ENCODE peak calls at places on chromosomes 7 and 10, in four cellular contexts. One of them, this sample, is unnamed.

GRCh38 chr7:42460148-42460547 is 223.1 kb upstream of the GLI3 start:
- DNase-seq in HepG2: no peak
- DNase-seq in K562: no peak
- DNase-seq in GM12878: no peak
- DNase-seq in this sample: no peak

GRCh38 chr7:30366606-30367005 is 82.2 kb downstream of the ZNRF2 start:
- DNase-seq in HepG2: no peak
- DNase-seq in K562: no peak
- DNase-seq in GM12878: no peak
- DNase-seq in this sample: no peak

GRCh38 chr10:97336942-97337719 is 2.6 kb upstream of the FRAT2 start:
- DNase-seq in HepG2: no peak
- DNase-seq in K562: no peak
- DNase-seq in GM12878: no peak
- DNase-seq in this sample: no peak

GRCh38 chr7:104862719-104863118 is 151.3 kb upstream of the KMT2E start:
- DNase-seq in HepG2: peak
- DNase-seq in K562: peak
- DNase-seq in GM12878: no peak
- DNase-seq in this sample: peak

GRCh38 chr7:51240868-51241267 is 75.7 kb downstream of the COBL start:
- DNase-seq in HepG2: no peak
- DNase-seq in K562: no peak
- DNase-seq in GM12878: no peak
- DNase-seq in this sample: no peak

GRCh38 chr10:9379183-9379582 is 1324.7 kb downstream of the GATA3 start:
- DNase-seq in HepG2: no peak
- DNase-seq in K562: no peak
- DNase-seq in GM12878: no peak
- DNase-seq in this sample: no peak

GRCh38 chr10:64365663-64366062 is 844.5 kb downstream of the REEP3 start:
- DNase-seq in HepG2: no peak
- DNase-seq in K562: no peak
- DNase-seq in GM12878: no peak
- DNase-seq in this sample: no peak

GRCh38 chr10:126895214-126895781 is 9.9 kb upstream of the DOCK1 start:
- DNase-seq in HepG2: peak
- DNase-seq in K562: no peak
- DNase-seq in GM12878: no peak
- DNase-seq in this sample: no peak

GRCh38 chr7:151459726-151460473 is 20.0 kb upstream of the CRYGN start:
- DNase-seq in HepG2: peak
- DNase-seq in K562: no peak
- DNase-seq in GM12878: no peak
- DNase-seq in this sample: peak

GRCh38 chr7:136958016-136958415 is 89.6 kb downstream of the CHRM2 start:
- DNase-seq in HepG2: no peak
- DNase-seq in K562: no peak
- DNase-seq in GM12878: no peak
- DNase-seq in this sample: no peak

GRCh38 chr7:105677803-105678583 is 96.7 kb upstream of the EFCAB10 start:
- DNase-seq in HepG2: no peak
- DNase-seq in K562: no peak
- DNase-seq in GM12878: peak
- DNase-seq in this sample: no peak

GRCh38 chr7:149817836-149818535 is 20.2 kb upstream of the ZNF862 start:
- DNase-seq in HepG2: no peak
- DNase-seq in K562: no peak
- DNase-seq in GM12878: no peak
- DNase-seq in this sample: no peak

GRCh38 chr7:1365846-1366245 is 93.4 kb downstream of the MICALL2 start:
- DNase-seq in HepG2: no peak
- DNase-seq in K562: no peak
- DNase-seq in GM12878: no peak
- DNase-seq in this sample: no peak

GRCh38 chr7:41809487-41810257 is 106.8 kb upstream of the INHBA start:
- DNase-seq in HepG2: no peak
- DNase-seq in K562: no peak
- DNase-seq in GM12878: no peak
- DNase-seq in this sample: no peak

GRCh38 chr10:129800-130199 is 5.5 kb upstream of the ZMYND11 start:
- DNase-seq in HepG2: no peak
- DNase-seq in K562: no peak
- DNase-seq in GM12878: no peak
- DNase-seq in this sample: no peak

GRCh38 chr10:116770281-116770680 is 27.9 kb upstream of the HSPA12A start:
- DNase-seq in HepG2: no peak
- DNase-seq in K562: no peak
- DNase-seq in GM12878: no peak
- DNase-seq in this sample: no peak

GRCh38 chr7:1263391-1263951 is 30.8 kb downstream of the UNCX start:
- DNase-seq in HepG2: no peak
- DNase-seq in K562: no peak
- DNase-seq in GM12878: no peak
- DNase-seq in this sample: no peak

GRCh38 chr7:101612885-101613490 is 16.1 kb downstream of the MYL10 start:
- DNase-seq in HepG2: no peak
- DNase-seq in K562: no peak
- DNase-seq in GM12878: no peak
- DNase-seq in this sample: no peak

GRCh38 chr7:30816291-30817059 is 45.3 kb downstream of the MINDY4 start:
- DNase-seq in HepG2: no peak
- DNase-seq in K562: no peak
- DNase-seq in GM12878: no peak
- DNase-seq in this sample: no peak

GRCh38 chr10:80924063-80924952 is 386.6 kb downstream of the SH2D4B start:
- DNase-seq in HepG2: peak
- DNase-seq in K562: peak
- DNase-seq in GM12878: no peak
- DNase-seq in this sample: peak

GRCh38 chr7:48280100-48280499 is 108.8 kb downstream of the ABCA13 start:
- DNase-seq in HepG2: no peak
- DNase-seq in K562: no peak
- DNase-seq in GM12878: no peak
- DNase-seq in this sample: no peak

GRCh38 chr7:137209151-137209822 is 134.2 kb downstream of the PTN start:
- DNase-seq in HepG2: no peak
- DNase-seq in K562: no peak
- DNase-seq in GM12878: no peak
- DNase-seq in this sample: no peak

GRCh38 chr10:44520651-44521050 is 135.8 kb upstream of the CXCL12 start:
- DNase-seq in HepG2: no peak
- DNase-seq in K562: no peak
- DNase-seq in GM12878: no peak
- DNase-seq in this sample: no peak

GRCh38 chr7:149500201-149500600 is 2.6 kb upstream of the ZNF746 start:
- DNase-seq in HepG2: no peak
- DNase-seq in K562: no peak
- DNase-seq in GM12878: no peak
- DNase-seq in this sample: no peak

GRCh38 chr7:127877951-127878350 is 153.3 kb downstream of the LRRC4 start:
- DNase-seq in HepG2: no peak
- DNase-seq in K562: no peak
- DNase-seq in GM12878: no peak
- DNase-seq in this sample: no peak

GRCh38 chr7:19262794-19263193 is 117.6 kb upstream of the FERD3L start:
- DNase-seq in HepG2: no peak
- DNase-seq in K562: no peak
- DNase-seq in GM12878: no peak
- DNase-seq in this sample: no peak

GRCh38 chr10:98676895-98677294 is 230.2 kb upstream of the HPS1 start:
- DNase-seq in HepG2: no peak
- DNase-seq in K562: peak
- DNase-seq in GM12878: no peak
- DNase-seq in this sample: no peak

GRCh38 chr10:73814896-73815718 is 3.7 kb upstream of the NDST2 start:
- DNase-seq in HepG2: no peak
- DNase-seq in K562: peak
- DNase-seq in GM12878: no peak
- DNase-seq in this sample: peak

GRCh38 chr10:11397980-11398580 is 213.4 kb downstream of the USP6NL start:
- DNase-seq in HepG2: no peak
- DNase-seq in K562: no peak
- DNase-seq in GM12878: no peak
- DNase-seq in this sample: no peak

GRCh38 chr7:138400400-138400886 is 59.6 kb upstream of the TRIM24 start:
- DNase-seq in HepG2: no peak
- DNase-seq in K562: peak
- DNase-seq in GM12878: no peak
- DNase-seq in this sample: no peak

GRCh38 chr7:70595741-70596574 is 536.0 kb upstream of the GALNT17 start:
- DNase-seq in HepG2: no peak
- DNase-seq in K562: no peak
- DNase-seq in GM12878: no peak
- DNase-seq in this sample: no peak

DNA sequence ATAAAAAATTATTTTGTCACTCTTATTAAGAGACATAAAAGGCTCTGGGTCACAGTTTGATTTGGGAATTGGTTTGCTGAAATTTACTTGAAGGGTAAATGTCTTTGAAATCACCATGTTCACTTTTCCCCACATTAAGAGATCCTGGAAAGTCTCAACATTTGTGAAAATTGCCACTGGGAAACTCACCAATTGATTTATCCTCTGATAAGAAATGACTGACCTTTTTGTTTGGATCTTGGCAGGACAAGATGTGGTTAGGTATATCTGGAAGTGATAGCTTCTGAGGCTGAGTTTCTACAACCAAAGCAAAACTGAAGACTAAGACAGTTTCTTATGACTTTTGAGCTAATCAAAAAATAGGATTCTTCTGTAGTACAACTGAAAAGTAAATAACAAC is 107.1 kb upstream of the TMEM106B start:
- DNase-seq in HepG2: no peak
- DNase-seq in K562: no peak
- DNase-seq in GM12878: no peak
- DNase-seq in this sample: no peak
- TF ChIP-seq SP1 in HepG2: no peak
- TF ChIP-seq SP1 in K562: no peak
- TF ChIP-seq SP1 in GM12878: no peak
- TF ChIP-seq SP1 in this sample: no peak

GRCh38 chr10:119575998-119576397 is 20.8 kb downstream of the TIAL1 start:
- DNase-seq in HepG2: no peak
- DNase-seq in K562: no peak
- DNase-seq in GM12878: no peak
- DNase-seq in this sample: no peak

GRCh38 chr10:119578355-119578754 is 18.4 kb downstream of the TIAL1 start:
- DNase-seq in HepG2: no peak
- DNase-seq in K562: no peak
- DNase-seq in GM12878: no peak
- DNase-seq in this sample: no peak

GRCh38 chr10:119575506-119575905 is 21.3 kb downstream of the TIAL1 start:
- DNase-seq in HepG2: no peak
- DNase-seq in K562: no peak
- DNase-seq in GM12878: no peak
- DNase-seq in this sample: no peak
- TF ChIP-seq ZBTB33 in HepG2: no peak
- TF ChIP-seq ZBTB33 in K562: no peak
- TF ChIP-seq ZBTB33 in GM12878: no peak
- TF ChIP-seq ZBTB33 in this sample: no peak

GRCh38 chr7:148291799-148292198 is 298.8 kb upstream of the C7orf33 start:
- DNase-seq in HepG2: no peak
- DNase-seq in K562: no peak
- DNase-seq in GM12878: no peak
- DNase-seq in this sample: no peak

GRCh38 chr7:148290451-148291005 is 300.0 kb upstream of the C7orf33 start:
- DNase-seq in HepG2: no peak
- DNase-seq in K562: no peak
- DNase-seq in GM12878: no peak
- DNase-seq in this sample: no peak

GRCh38 chr7:148287538-148287937 is 303.0 kb upstream of the C7orf33 start:
- DNase-seq in HepG2: no peak
- DNase-seq in K562: no peak
- DNase-seq in GM12878: no peak
- DNase-seq in this sample: no peak

GRCh38 chr7:148288592-148289151 is 301.9 kb upstream of the C7orf33 start:
- DNase-seq in HepG2: no peak
- DNase-seq in K562: no peak
- DNase-seq in GM12878: no peak
- DNase-seq in this sample: no peak

DNA sequence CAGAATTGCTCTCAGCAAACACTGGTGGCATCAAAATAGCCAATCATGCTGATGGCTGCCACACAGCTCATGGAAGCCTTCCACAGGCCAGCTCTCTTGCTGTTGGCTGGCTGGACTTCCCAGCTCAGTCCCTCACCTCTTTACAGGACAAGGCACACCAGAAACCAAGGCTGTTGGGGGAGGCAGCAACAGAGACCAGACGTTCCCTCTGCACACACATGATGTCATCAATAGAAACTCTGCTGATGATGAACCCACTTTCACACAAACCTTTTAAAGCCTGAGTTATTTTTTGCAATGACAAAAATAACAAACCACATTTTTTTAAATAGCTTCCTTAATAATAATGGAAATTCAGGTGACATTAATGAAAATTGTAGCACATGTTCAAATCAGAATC is 300.9 kb upstream of the C7orf33 start:
- DNase-seq in HepG2: no peak
- DNase-seq in K562: no peak
- DNase-seq in GM12878: no peak
- DNase-seq in this sample: no peak
- TF ChIP-seq SP1 in HepG2: no peak
- TF ChIP-seq SP1 in K562: no peak
- TF ChIP-seq SP1 in GM12878: no peak
- TF ChIP-seq SP1 in this sample: no peak

DNA sequence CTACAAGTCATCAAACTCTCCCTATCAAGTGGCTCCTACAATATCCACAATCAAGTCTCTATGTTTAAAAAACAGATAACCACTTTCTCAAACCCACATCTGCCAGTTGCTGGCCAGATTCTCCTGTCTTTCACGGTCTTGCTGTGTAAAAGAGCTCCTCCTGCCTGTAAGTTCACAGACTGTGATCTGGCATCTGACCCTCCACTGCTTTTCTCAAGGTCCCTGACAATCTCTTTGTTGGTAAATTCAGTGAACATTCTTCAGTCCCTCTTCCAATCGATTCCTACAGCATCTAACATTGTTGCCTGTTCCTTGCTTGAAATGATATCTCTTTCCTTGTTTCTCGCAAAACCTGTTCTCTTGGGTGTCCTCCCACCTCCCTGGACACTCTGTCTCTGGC is 18.5 kb upstream of the LMOD2 start:
- DNase-seq in HepG2: no peak
- DNase-seq in K562: no peak
- DNase-seq in GM12878: no peak
- DNase-seq in this sample: no peak
- TF ChIP-seq ZBTB33 in HepG2: no peak
- TF ChIP-seq ZBTB33 in K562: no peak
- TF ChIP-seq ZBTB33 in GM12878: no peak
- TF ChIP-seq ZBTB33 in this sample: no peak

This sample was measured in HCT116.